ENCODE peak calls at places on chromosomes 5 and 9, in nine cellular contexts. One of them, this sample, is unnamed.

GRCh38 chr5:38466444-38467189 is 89.8 kb downstream of the LIFR start:
- DNase-seq in germinal center: no peak
- DNase-seq in pancreas: no peak
- DNase-seq in CD8-positive, alpha-beta memory T cell: no peak
- DNase-seq in head of caudate nucleus: peak; percentile 52
- DNase-seq in stimulated activated CD4-positive, alpha-beta T cell treated with anti-CD3 and anti-CD28 coated beads, Interleukin-12 subunit alpha, Interleukin-12 subunit beta, amount 100 ng/mL, for 48 hours: no peak
- DNase-seq in HEK293T: no peak
- DNase-seq in caudate nucleus: peak; percentile 68
- DNase-seq in C1 segment of cervical spinal cord: peak; percentile 63
- DNase-seq in this sample: no peak

GRCh38 chr5:78855026-78855425 is 130.1 kb downstream of the ARSB start:
- DNase-seq in germinal center: no peak
- DNase-seq in pancreas: no peak
- DNase-seq in CD8-positive, alpha-beta memory T cell: no peak
- DNase-seq in head of caudate nucleus: no peak
- DNase-seq in stimulated activated CD4-positive, alpha-beta T cell treated with anti-CD3 and anti-CD28 coated beads, Interleukin-12 subunit alpha, Interleukin-12 subunit beta, amount 100 ng/mL, for 48 hours: no peak
- DNase-seq in HEK293T: no peak
- DNase-seq in caudate nucleus: no peak
- DNase-seq in C1 segment of cervical spinal cord: no peak
- DNase-seq in this sample: no peak

GRCh38 chr5:7565559-7565958 is 169.6 kb downstream of the ADCY2 start:
- DNase-seq in germinal center: no peak
- DNase-seq in pancreas: no peak
- DNase-seq in CD8-positive, alpha-beta memory T cell: no peak
- DNase-seq in head of caudate nucleus: no peak
- DNase-seq in stimulated activated CD4-positive, alpha-beta T cell treated with anti-CD3 and anti-CD28 coated beads, Interleukin-12 subunit alpha, Interleukin-12 subunit beta, amount 100 ng/mL, for 48 hours: no peak
- DNase-seq in HEK293T: no peak
- DNase-seq in caudate nucleus: no peak
- DNase-seq in C1 segment of cervical spinal cord: no peak
- DNase-seq in this sample: peak; percentile 55

GRCh38 chr9:113702423-113702755 is 173.7 kb upstream of the ZNF618 start:
- DNase-seq in germinal center: no peak
- DNase-seq in pancreas: no peak
- DNase-seq in CD8-positive, alpha-beta memory T cell: no peak
- DNase-seq in head of caudate nucleus: no peak
- DNase-seq in stimulated activated CD4-positive, alpha-beta T cell treated with anti-CD3 and anti-CD28 coated beads, Interleukin-12 subunit alpha, Interleukin-12 subunit beta, amount 100 ng/mL, for 48 hours: no peak
- DNase-seq in HEK293T: no peak
- DNase-seq in caudate nucleus: no peak
- DNase-seq in C1 segment of cervical spinal cord: no peak
- DNase-seq in this sample: no peak

GRCh38 chr9:119758241-119758640 is 389.0 kb upstream of the BRINP1 start:
- DNase-seq in germinal center: no peak
- DNase-seq in pancreas: no peak
- DNase-seq in CD8-positive, alpha-beta memory T cell: no peak
- DNase-seq in head of caudate nucleus: no peak
- DNase-seq in stimulated activated CD4-positive, alpha-beta T cell treated with anti-CD3 and anti-CD28 coated beads, Interleukin-12 subunit alpha, Interleukin-12 subunit beta, amount 100 ng/mL, for 48 hours: no peak
- DNase-seq in HEK293T: no peak
- DNase-seq in caudate nucleus: no peak
- DNase-seq in C1 segment of cervical spinal cord: no peak
- DNase-seq in this sample: no peak

GRCh38 chr9:4099961-4100360 is 199.9 kb downstream of the GLIS3 start:
- DNase-seq in germinal center: no peak
- DNase-seq in pancreas: no peak
- DNase-seq in CD8-positive, alpha-beta memory T cell: no peak
- DNase-seq in head of caudate nucleus: no peak
- DNase-seq in stimulated activated CD4-positive, alpha-beta T cell treated with anti-CD3 and anti-CD28 coated beads, Interleukin-12 subunit alpha, Interleukin-12 subunit beta, amount 100 ng/mL, for 48 hours: no peak
- DNase-seq in HEK293T: no peak
- DNase-seq in caudate nucleus: no peak
- DNase-seq in C1 segment of cervical spinal cord: no peak
- DNase-seq in this sample: no peak

GRCh38 chr5:107389769-107390168 is 281.0 kb downstream of the EFNA5 start:
- DNase-seq in germinal center: no peak
- DNase-seq in pancreas: no peak
- DNase-seq in CD8-positive, alpha-beta memory T cell: no peak
- DNase-seq in head of caudate nucleus: no peak
- DNase-seq in stimulated activated CD4-positive, alpha-beta T cell treated with anti-CD3 and anti-CD28 coated beads, Interleukin-12 subunit alpha, Interleukin-12 subunit beta, amount 100 ng/mL, for 48 hours: no peak
- DNase-seq in HEK293T: no peak
- DNase-seq in caudate nucleus: no peak
- DNase-seq in C1 segment of cervical spinal cord: no peak
- DNase-seq in this sample: no peak

GRCh38 chr9:124392855-124393460 is 22.3 kb downstream of the PSMB7 start:
- DNase-seq in germinal center: no peak
- DNase-seq in pancreas: no peak
- DNase-seq in CD8-positive, alpha-beta memory T cell: no peak
- DNase-seq in head of caudate nucleus: peak; percentile 58
- DNase-seq in stimulated activated CD4-positive, alpha-beta T cell treated with anti-CD3 and anti-CD28 coated beads, Interleukin-12 subunit alpha, Interleukin-12 subunit beta, amount 100 ng/mL, for 48 hours: no peak
- DNase-seq in HEK293T: peak; percentile 55
- DNase-seq in caudate nucleus: peak; percentile 74
- DNase-seq in C1 segment of cervical spinal cord: peak; percentile 36
- DNase-seq in this sample: no peak

GRCh38 chr5:127920936-127921335 is 162.6 kb upstream of the SLC12A2 start:
- DNase-seq in germinal center: no peak
- DNase-seq in pancreas: no peak
- DNase-seq in CD8-positive, alpha-beta memory T cell: no peak
- DNase-seq in head of caudate nucleus: no peak
- DNase-seq in stimulated activated CD4-positive, alpha-beta T cell treated with anti-CD3 and anti-CD28 coated beads, Interleukin-12 subunit alpha, Interleukin-12 subunit beta, amount 100 ng/mL, for 48 hours: no peak
- DNase-seq in HEK293T: no peak
- DNase-seq in caudate nucleus: no peak
- DNase-seq in C1 segment of cervical spinal cord: no peak
- DNase-seq in this sample: no peak

GRCh38 chr5:160802567-160802966 is 49.4 kb downstream of the ATP10B start:
- DNase-seq in germinal center: no peak
- DNase-seq in pancreas: no peak
- DNase-seq in CD8-positive, alpha-beta memory T cell: no peak
- DNase-seq in head of caudate nucleus: no peak
- DNase-seq in stimulated activated CD4-positive, alpha-beta T cell treated with anti-CD3 and anti-CD28 coated beads, Interleukin-12 subunit alpha, Interleukin-12 subunit beta, amount 100 ng/mL, for 48 hours: no peak
- DNase-seq in HEK293T: no peak
- DNase-seq in caudate nucleus: no peak
- DNase-seq in C1 segment of cervical spinal cord: no peak
- DNase-seq in this sample: no peak

GRCh38 chr5:72550595-72550994 is 43.4 kb upstream of the ZNF366 start:
- DNase-seq in germinal center: no peak
- DNase-seq in pancreas: no peak
- DNase-seq in CD8-positive, alpha-beta memory T cell: no peak
- DNase-seq in head of caudate nucleus: no peak
- DNase-seq in stimulated activated CD4-positive, alpha-beta T cell treated with anti-CD3 and anti-CD28 coated beads, Interleukin-12 subunit alpha, Interleukin-12 subunit beta, amount 100 ng/mL, for 48 hours: no peak
- DNase-seq in HEK293T: no peak
- DNase-seq in caudate nucleus: no peak
- DNase-seq in C1 segment of cervical spinal cord: no peak
- DNase-seq in this sample: no peak

GRCh38 chr9:108842610-108843295 is 13.0 kb downstream of the ACTL7B start:
- DNase-seq in germinal center: no peak
- DNase-seq in pancreas: no peak
- DNase-seq in CD8-positive, alpha-beta memory T cell: no peak
- DNase-seq in head of caudate nucleus: no peak
- DNase-seq in stimulated activated CD4-positive, alpha-beta T cell treated with anti-CD3 and anti-CD28 coated beads, Interleukin-12 subunit alpha, Interleukin-12 subunit beta, amount 100 ng/mL, for 48 hours: no peak
- DNase-seq in HEK293T: no peak
- DNase-seq in caudate nucleus: no peak
- DNase-seq in C1 segment of cervical spinal cord: no peak
- DNase-seq in this sample: no peak

This sample was measured in NCI-H524 treated with DMSO at 0.1 percent for 48 hours.